ENCODE peak calls at places on chromosomes 6 and 20, in eight cellular contexts. One of them, this sample, is unnamed.

GRCh38 chr20:44104807-44105517 is 82.0 kb downstream of the JPH2 start:
- DNase-seq in GM12878: no peak
- DNase-seq in left lung: no peak
- DNase-seq in substantia nigra: no peak
- DNase-seq in mammary epithelial cell: peak
- DNase-seq in right cardiac atrium: no peak
- DNase-seq in effector memory CD4-positive, alpha-beta T cell: no peak
- DNase-seq in mesenchymal stem cell: peak
- DNase-seq in this sample: no peak

GRCh38 chr6:38110407-38111025 is 291.0 kb downstream of the ZFAND3 start:
- DNase-seq in GM12878: no peak
- DNase-seq in right cardiac atrium: peak
- DNase-seq in mesenchymal stem cell: no peak
- DNase-seq in substantia nigra: peak
- DNase-seq in mammary epithelial cell: no peak
- DNase-seq in effector memory CD4-positive, alpha-beta T cell: no peak
- DNase-seq in left lung: no peak
- DNase-seq in this sample: no peak

GRCh38 chr20:57398231-57398821 is 7.1 kb downstream of the RBM38 start:
- DNase-seq in GM12878: peak
- DNase-seq in right cardiac atrium: peak
- DNase-seq in mammary epithelial cell: no peak
- DNase-seq in effector memory CD4-positive, alpha-beta T cell: peak
- DNase-seq in left lung: peak
- DNase-seq in mesenchymal stem cell: no peak
- DNase-seq in substantia nigra: no peak
- DNase-seq in this sample: peak

GRCh38 chr6:18307006-18307405 is 42.7 kb upstream of the DEK start:
- DNase-seq in effector memory CD4-positive, alpha-beta T cell: no peak
- DNase-seq in substantia nigra: no peak
- DNase-seq in mesenchymal stem cell: peak
- DNase-seq in right cardiac atrium: no peak
- DNase-seq in mammary epithelial cell: peak
- DNase-seq in left lung: no peak
- DNase-seq in GM12878: no peak
- DNase-seq in this sample: no peak

GRCh38 chr6:34223964-34224940 is 12.4 kb upstream of the HMGA1 start:
- DNase-seq in right cardiac atrium: peak
- DNase-seq in mammary epithelial cell: peak
- DNase-seq in effector memory CD4-positive, alpha-beta T cell: peak
- DNase-seq in GM12878: peak
- DNase-seq in substantia nigra: peak
- DNase-seq in mesenchymal stem cell: peak
- DNase-seq in left lung: peak
- DNase-seq in this sample: peak

GRCh38 chr6:161722394-161722793 is 448.5 kb upstream of the AGPAT4 start:
- DNase-seq in mesenchymal stem cell: no peak
- DNase-seq in mammary epithelial cell: no peak
- DNase-seq in GM12878: no peak
- DNase-seq in effector memory CD4-positive, alpha-beta T cell: no peak
- DNase-seq in right cardiac atrium: no peak
- DNase-seq in left lung: no peak
- DNase-seq in substantia nigra: no peak
- DNase-seq in this sample: no peak

GRCh38 chr20:4272225-4272624 is 256.9 kb upstream of the RNF24 start:
- DNase-seq in GM12878: no peak
- DNase-seq in effector memory CD4-positive, alpha-beta T cell: no peak
- DNase-seq in substantia nigra: no peak
- DNase-seq in left lung: no peak
- DNase-seq in mammary epithelial cell: peak
- DNase-seq in mesenchymal stem cell: no peak
- DNase-seq in right cardiac atrium: no peak
- DNase-seq in this sample: no peak

GRCh38 chr6:29626948-29627761 is 5.8 kb downstream of the GABBR1 start:
- DNase-seq in right cardiac atrium: peak
- DNase-seq in substantia nigra: no peak
- DNase-seq in left lung: peak
- DNase-seq in effector memory CD4-positive, alpha-beta T cell: no peak
- DNase-seq in mesenchymal stem cell: no peak
- DNase-seq in GM12878: no peak
- DNase-seq in mammary epithelial cell: no peak
- DNase-seq in this sample: peak

GRCh38 chr20:1734269-1734858 is 76.8 kb upstream of the SIRPG start:
- DNase-seq in mesenchymal stem cell: no peak
- DNase-seq in mammary epithelial cell: peak
- DNase-seq in GM12878: no peak
- DNase-seq in right cardiac atrium: no peak
- DNase-seq in left lung: no peak
- DNase-seq in substantia nigra: no peak
- DNase-seq in effector memory CD4-positive, alpha-beta T cell: no peak
- DNase-seq in this sample: no peak

GRCh38 chr6:149380523-149380922 is 19.5 kb upstream of the SUMO4 start:
- DNase-seq in effector memory CD4-positive, alpha-beta T cell: no peak
- DNase-seq in right cardiac atrium: no peak
- DNase-seq in substantia nigra: no peak
- DNase-seq in mesenchymal stem cell: no peak
- DNase-seq in GM12878: no peak
- DNase-seq in left lung: no peak
- DNase-seq in mammary epithelial cell: no peak
- DNase-seq in this sample: no peak

GRCh38 chr6:33279971-33280511 is 3.1 kb downstream of the B3GALT4 start:
- DNase-seq in left lung: no peak
- DNase-seq in substantia nigra: no peak
- DNase-seq in right cardiac atrium: no peak
- DNase-seq in GM12878: no peak
- DNase-seq in effector memory CD4-positive, alpha-beta T cell: no peak
- DNase-seq in mammary epithelial cell: peak
- DNase-seq in mesenchymal stem cell: peak
- DNase-seq in this sample: no peak

GRCh38 chr20:10369723-10370090 is 64.3 kb downstream of the MKKS start:
- DNase-seq in effector memory CD4-positive, alpha-beta T cell: no peak
- DNase-seq in left lung: no peak
- DNase-seq in GM12878: no peak
- DNase-seq in mesenchymal stem cell: no peak
- DNase-seq in substantia nigra: no peak
- DNase-seq in right cardiac atrium: no peak
- DNase-seq in mammary epithelial cell: no peak
- DNase-seq in this sample: no peak

GRCh38 chr6:7166410-7167293 is 58.9 kb downstream of the RREB1 start:
- DNase-seq in GM12878: no peak
- DNase-seq in left lung: peak
- DNase-seq in right cardiac atrium: peak
- DNase-seq in substantia nigra: no peak
- DNase-seq in mammary epithelial cell: no peak
- DNase-seq in mesenchymal stem cell: peak
- DNase-seq in effector memory CD4-positive, alpha-beta T cell: no peak
- DNase-seq in this sample: no peak

GRCh38 chr6:1604991-1605821 is 4.5 kb upstream of the FOXC1 start:
- DNase-seq in left lung: no peak
- DNase-seq in GM12878: no peak
- DNase-seq in effector memory CD4-positive, alpha-beta T cell: no peak
- DNase-seq in mesenchymal stem cell: no peak
- DNase-seq in substantia nigra: no peak
- DNase-seq in right cardiac atrium: no peak
- DNase-seq in mammary epithelial cell: no peak
- DNase-seq in this sample: no peak

GRCh38 chr6:41687501-41688175 is 47.8 kb downstream of the TFEB start:
- DNase-seq in mesenchymal stem cell: no peak
- DNase-seq in substantia nigra: no peak
- DNase-seq in effector memory CD4-positive, alpha-beta T cell: no peak
- DNase-seq in right cardiac atrium: no peak
- DNase-seq in left lung: no peak
- DNase-seq in mammary epithelial cell: no peak
- DNase-seq in GM12878: no peak
- DNase-seq in this sample: no peak

GRCh38 chr20:25399038-25399430 is 8.4 kb upstream of the ABHD12 start:
- DNase-seq in GM12878: no peak
- DNase-seq in left lung: no peak
- DNase-seq in right cardiac atrium: no peak
- DNase-seq in effector memory CD4-positive, alpha-beta T cell: no peak
- DNase-seq in mesenchymal stem cell: peak
- DNase-seq in mammary epithelial cell: peak
- DNase-seq in substantia nigra: peak
- DNase-seq in this sample: no peak

GRCh38 chr6:21360353-21360752 is 233.2 kb upstream of the SOX4 start:
- DNase-seq in left lung: no peak
- DNase-seq in effector memory CD4-positive, alpha-beta T cell: no peak
- DNase-seq in mesenchymal stem cell: no peak
- DNase-seq in right cardiac atrium: no peak
- DNase-seq in GM12878: no peak
- DNase-seq in substantia nigra: no peak
- DNase-seq in mammary epithelial cell: peak
- DNase-seq in this sample: no peak

GRCh38 chr6:154252676-154253075 is 103.9 kb downstream of the IPCEF1 start:
- DNase-seq in mesenchymal stem cell: no peak
- DNase-seq in GM12878: no peak
- DNase-seq in right cardiac atrium: no peak
- DNase-seq in left lung: no peak
- DNase-seq in substantia nigra: no peak
- DNase-seq in mammary epithelial cell: no peak
- DNase-seq in effector memory CD4-positive, alpha-beta T cell: no peak
- DNase-seq in this sample: no peak

GRCh38 chr6:170236131-170236851 is 54.6 kb downstream of the DLL1 start:
- DNase-seq in mesenchymal stem cell: no peak
- DNase-seq in left lung: peak
- DNase-seq in right cardiac atrium: no peak
- DNase-seq in effector memory CD4-positive, alpha-beta T cell: no peak
- DNase-seq in substantia nigra: no peak
- DNase-seq in mammary epithelial cell: no peak
- DNase-seq in GM12878: no peak
- DNase-seq in this sample: no peak

GRCh38 chr20:61739086-61739831 is 326.4 kb downstream of the TAF4 start:
- DNase-seq in right cardiac atrium: no peak
- DNase-seq in GM12878: no peak
- DNase-seq in substantia nigra: no peak
- DNase-seq in left lung: no peak
- DNase-seq in effector memory CD4-positive, alpha-beta T cell: no peak
- DNase-seq in mammary epithelial cell: no peak
- DNase-seq in mesenchymal stem cell: no peak
- DNase-seq in this sample: no peak

GRCh38 chr20:61744691-61745396 is 320.8 kb downstream of the TAF4 start:
- DNase-seq in mesenchymal stem cell: peak
- DNase-seq in left lung: no peak
- DNase-seq in mammary epithelial cell: peak
- DNase-seq in right cardiac atrium: no peak
- DNase-seq in substantia nigra: no peak
- DNase-seq in effector memory CD4-positive, alpha-beta T cell: no peak
- DNase-seq in GM12878: no peak
- DNase-seq in this sample: no peak

GRCh38 chr20:61743606-61744005 is 322.1 kb downstream of the TAF4 start:
- DNase-seq in mesenchymal stem cell: no peak
- DNase-seq in GM12878: no peak
- DNase-seq in right cardiac atrium: no peak
- DNase-seq in effector memory CD4-positive, alpha-beta T cell: no peak
- DNase-seq in substantia nigra: no peak
- DNase-seq in left lung: no peak
- DNase-seq in mammary epithelial cell: no peak
- DNase-seq in this sample: no peak

GRCh38 chr20:61739832-61740118 is 325.9 kb downstream of the TAF4 start:
- DNase-seq in effector memory CD4-positive, alpha-beta T cell: no peak
- DNase-seq in mesenchymal stem cell: no peak
- DNase-seq in GM12878: no peak
- DNase-seq in right cardiac atrium: no peak
- DNase-seq in left lung: no peak
- DNase-seq in substantia nigra: no peak
- DNase-seq in mammary epithelial cell: no peak
- DNase-seq in this sample: no peak

DNA sequence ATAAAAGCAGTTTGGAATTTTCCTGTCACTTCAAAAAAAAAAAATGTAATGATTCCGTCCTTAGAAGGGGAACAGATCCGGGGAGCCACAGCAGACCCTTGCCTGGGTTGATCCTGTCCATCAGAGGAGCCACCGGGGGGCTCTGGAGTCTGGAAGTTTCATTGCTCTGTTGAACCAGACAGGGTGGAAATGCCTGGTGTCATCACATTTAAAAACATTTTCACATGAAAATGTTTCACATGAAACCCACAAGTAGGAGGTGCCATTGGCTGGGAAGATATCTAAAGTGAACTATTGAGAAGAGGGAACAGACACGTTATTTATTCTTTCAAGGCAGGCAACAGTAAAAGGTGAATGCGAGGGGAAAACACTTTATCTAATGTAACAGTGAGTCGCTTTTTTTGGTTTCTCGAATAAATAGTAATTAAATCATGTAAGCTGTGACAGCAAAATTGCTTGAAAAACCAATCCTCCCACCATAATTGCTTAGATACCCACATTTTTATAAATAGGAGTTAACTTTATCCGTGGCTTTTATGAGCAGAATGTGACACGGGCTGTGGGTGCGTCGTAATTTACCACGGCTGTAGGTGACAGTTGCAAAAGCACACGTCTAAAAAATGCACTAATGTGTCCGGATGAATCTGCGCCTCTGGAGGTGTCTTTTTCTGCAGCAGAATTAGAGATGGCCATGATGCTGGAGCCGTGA is 323.4 kb downstream of the TAF4 start:
- DNase-seq in mammary epithelial cell: no peak
- DNase-seq in mesenchymal stem cell: no peak
- DNase-seq in right cardiac atrium: no peak
- DNase-seq in left lung: no peak
- DNase-seq in GM12878: no peak
- DNase-seq in effector memory CD4-positive, alpha-beta T cell: no peak
- DNase-seq in substantia nigra: no peak
- DNase-seq in this sample: no peak
- H3K27ac ChIP-seq in mammary epithelial cell: no peak
- H3K27ac ChIP-seq in mesenchymal stem cell: no peak
- H3K27ac ChIP-seq in right cardiac atrium: no peak
- H3K27ac ChIP-seq in left lung: no peak
- H3K27ac ChIP-seq in GM12878: no peak
- H3K27ac ChIP-seq in effector memory CD4-positive, alpha-beta T cell: no peak
- H3K27ac ChIP-seq in substantia nigra: no peak
- H3K27ac ChIP-seq in this sample: no peak

GRCh38 chr6:4929319-4929718 is 74.5 kb downstream of the RPP40 start:
- DNase-seq in GM12878: no peak
- DNase-seq in substantia nigra: no peak
- DNase-seq in left lung: no peak
- DNase-seq in effector memory CD4-positive, alpha-beta T cell: no peak
- DNase-seq in right cardiac atrium: no peak
- DNase-seq in mesenchymal stem cell: peak
- DNase-seq in mammary epithelial cell: no peak
- DNase-seq in this sample: no peak
- H3K27ac ChIP-seq in GM12878: no peak
- H3K27ac ChIP-seq in substantia nigra: no peak
- H3K27ac ChIP-seq in left lung: no peak
- H3K27ac ChIP-seq in effector memory CD4-positive, alpha-beta T cell: no peak
- H3K27ac ChIP-seq in right cardiac atrium: no peak
- H3K27ac ChIP-seq in mesenchymal stem cell: no peak
- H3K27ac ChIP-seq in mammary epithelial cell: no peak
- H3K27ac ChIP-seq in this sample: no peak

GRCh38 chr6:3797231-3798200 is 46.0 kb upstream of the PXDC1 start:
- DNase-seq in GM12878: no peak
- DNase-seq in mesenchymal stem cell: peak
- DNase-seq in left lung: no peak
- DNase-seq in substantia nigra: no peak
- DNase-seq in mammary epithelial cell: peak
- DNase-seq in right cardiac atrium: no peak
- DNase-seq in effector memory CD4-positive, alpha-beta T cell: no peak
- DNase-seq in this sample: no peak
- H3K27ac ChIP-seq in GM12878: no peak
- H3K27ac ChIP-seq in mesenchymal stem cell: peak
- H3K27ac ChIP-seq in left lung: peak
- H3K27ac ChIP-seq in substantia nigra: no peak
- H3K27ac ChIP-seq in mammary epithelial cell: peak
- H3K27ac ChIP-seq in right cardiac atrium: no peak
- H3K27ac ChIP-seq in effector memory CD4-positive, alpha-beta T cell: no peak
- H3K27ac ChIP-seq in this sample: peak

GRCh38 chr6:137707590-137708360 is 159.3 kb upstream of the TNFAIP3 start:
- DNase-seq in left lung: no peak
- DNase-seq in effector memory CD4-positive, alpha-beta T cell: peak
- DNase-seq in mammary epithelial cell: peak
- DNase-seq in GM12878: peak
- DNase-seq in substantia nigra: peak
- DNase-seq in right cardiac atrium: peak
- DNase-seq in mesenchymal stem cell: peak
- DNase-seq in this sample: peak
- H3K27ac ChIP-seq in left lung: peak
- H3K27ac ChIP-seq in effector memory CD4-positive, alpha-beta T cell: peak
- H3K27ac ChIP-seq in mammary epithelial cell: peak
- H3K27ac ChIP-seq in GM12878: peak
- H3K27ac ChIP-seq in substantia nigra: no peak
- H3K27ac ChIP-seq in right cardiac atrium: no peak
- H3K27ac ChIP-seq in mesenchymal stem cell: no peak
- H3K27ac ChIP-seq in this sample: peak